ENCODE peak calls at places on chromosomes 2 and 18, in five cellular contexts. M is DND-41, H is neural progenitor cell, P is HepG2, V is K562. Y is an unnamed sample.

GRCh38 chr18:9137168-9138066 is 836 bp downstream of the ANKRD12 start:
- DNase-seq in M (peak; percentile 69), H (peak; percentile 91), P (peak; percentile 53), V (peak; percentile 84), Y (peak; percentile 71)

GRCh38 chr2:152409691-152410597 is 75.0 kb downstream of the FMNL2 start:
- DNase-seq in M (no peak), H (no peak), P (peak; percentile 92), V (no peak), Y (no peak)

GRCh38 chr2:55026202-55026601 is 24.0 kb downstream of the RTN4 start:
- DNase-seq in M (no peak), H (no peak), P (peak; percentile 81), V (no peak), Y (no peak)

GRCh38 chr2:65382776-65383357 is 49.5 kb downstream of the SPRED2 start:
- DNase-seq in M (peak; percentile 95), H (no peak), P (peak; percentile 86), V (peak; percentile 87), Y (peak; percentile 31)

GRCh38 chr18:41075212-41075611 is 879.8 kb upstream of the PIK3C3 start:
- DNase-seq in M (no peak), H (peak; percentile 11), P (no peak), V (no peak), Y (no peak)

GRCh38 chr2:239443666-239444567 is 43.1 kb upstream of the HDAC4 start:
- DNase-seq in M (no peak), H (no peak), P (peak; percentile 66), V (no peak), Y (no peak)

GRCh38 chr2:109330056-109330455 is 201.1 kb downstream of the SH3RF3 start:
- DNase-seq in M (no peak), H (no peak), P (no peak), V (no peak), Y (no peak)

GRCh38 chr2:46644690-46645385 is 165.5 kb downstream of the TMEM247 start:
- DNase-seq in M (no peak), H (no peak), P (no peak), V (no peak), Y (no peak)

GRCh38 chr2:201966691-201967388 is 66.8 kb upstream of the FZD7 start:
- DNase-seq in M (no peak), H (no peak), P (no peak), V (no peak), Y (no peak)

GRCh38 chr2:73202156-73203054 is at the start of gene NOTO:
- DNase-seq in M (no peak), H (peak; percentile 63), P (no peak), V (no peak), Y (no peak)

GRCh38 chr2:19299032-19299431 is 59.4 kb downstream of the OSR1 start:
- DNase-seq in M (no peak), H (no peak), P (no peak), V (no peak), Y (no peak)

GRCh38 chr2:219875036-219875435 is 247.6 kb downstream of the SLC4A3 start:
- DNase-seq in M (no peak), H (no peak), P (no peak), V (no peak), Y (no peak)

DNA sequence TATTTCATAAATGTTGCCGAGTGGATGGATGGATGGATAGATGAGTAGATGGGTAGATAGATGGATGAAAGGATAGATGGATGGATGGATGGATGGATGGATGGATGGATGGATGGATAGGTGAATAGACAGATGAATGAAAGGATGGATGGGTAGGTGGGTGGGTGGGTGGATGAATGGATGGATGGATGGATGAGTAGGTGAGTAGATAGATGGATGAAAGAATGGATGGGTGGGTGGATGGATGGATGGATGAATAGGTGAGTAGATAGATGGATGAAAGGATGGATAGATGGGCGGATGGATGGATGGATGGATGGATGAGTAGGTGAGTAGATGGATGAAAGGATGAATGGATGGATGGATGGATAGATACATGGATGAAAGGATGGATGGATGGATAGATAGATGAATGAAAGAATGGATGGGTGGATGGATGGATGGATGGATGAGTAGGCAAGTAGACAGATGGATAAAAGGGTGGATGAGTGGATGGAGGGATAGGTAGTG is 104.3 kb downstream of the SMAD7 start:
- DNase-seq in M (no peak), H (no peak), P (no peak), V (no peak), Y (no peak)
- H3K4me1 ChIP-seq in M (peaks cover 27% of the 10 kb centered on the region), H (peaks cover 40% of the 10 kb centered on the region), P (peaks cover 7% of the 10 kb centered on the region), V (peaks cover 48% of the 10 kb centered on the region), Y (peaks cover 36% of the 10 kb centered on the region)

GRCh38 chr2:95391641-95392310 is 10.7 kb upstream of the FAHD2A start:
- DNase-seq in M (no peak), H (no peak), P (peak; percentile 53), V (no peak), Y (no peak)

GRCh38 chr2:95393901-95394300 is 8.6 kb upstream of the FAHD2A start:
- DNase-seq in M (no peak), H (no peak), P (no peak), V (no peak), Y (no peak)

GRCh38 chr2:95392730-95393455 is 9.6 kb upstream of the FAHD2A start:
- DNase-seq in M (no peak), H (no peak), P (no peak), V (no peak), Y (no peak)

GRCh38 chr2:95390881-95391321 is 11.6 kb upstream of the FAHD2A start:
- DNase-seq in M (no peak), H (no peak), P (no peak), V (no peak), Y (no peak)

DNA sequence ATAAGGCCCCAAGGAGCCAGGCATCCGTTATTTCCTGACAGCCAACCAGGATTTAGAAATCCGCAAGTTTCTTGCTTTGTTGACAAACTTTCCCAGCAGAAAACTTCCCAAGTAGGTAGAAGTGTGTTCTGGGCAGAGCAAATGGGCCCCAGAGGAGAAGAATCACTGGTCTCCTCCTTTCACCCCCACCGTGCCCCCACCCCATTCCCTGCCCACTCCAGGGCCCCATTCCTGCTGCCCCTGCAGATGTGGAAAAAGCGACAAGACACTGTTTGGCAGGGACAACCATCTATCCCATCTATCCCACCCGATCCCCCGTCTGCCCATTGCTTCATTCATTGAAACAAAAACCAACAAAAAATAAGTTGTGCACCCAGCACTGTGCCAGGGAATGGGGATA is 10.2 kb upstream of the FAHD2A start:
- DNase-seq in M (no peak), H (no peak), P (no peak), V (no peak), Y (no peak)
- H3K9me3 ChIP-seq in M (no peaks in the 10 kb centered on the region), H (no peaks in the 10 kb centered on the region), P (no peaks in the 10 kb centered on the region), V (no peaks in the 10 kb centered on the region), Y (no peaks in the 10 kb centered on the region)

GRCh38 chr2:38835015-38835601 is 40.6 kb downstream of the DHX57 start:
- DNase-seq in M (no peak), H (peak; percentile 56), P (peak; percentile 55), V (no peak), Y (no peak)

GRCh38 chr2:38825956-38826355 is 47.9 kb downstream of the GEMIN6 start:
- DNase-seq in M (no peak), H (no peak), P (no peak), V (no peak), Y (no peak)

GRCh38 chr2:38828460-38828859 is 47.3 kb downstream of the DHX57 start:
- DNase-seq in M (no peak), H (no peak), P (no peak), V (no peak), Y (no peak)

GRCh38 chr2:38835990-38836389 is 39.7 kb downstream of the DHX57 start:
- DNase-seq in M (no peak), H (no peak), P (no peak), V (no peak), Y (no peak)

DNA sequence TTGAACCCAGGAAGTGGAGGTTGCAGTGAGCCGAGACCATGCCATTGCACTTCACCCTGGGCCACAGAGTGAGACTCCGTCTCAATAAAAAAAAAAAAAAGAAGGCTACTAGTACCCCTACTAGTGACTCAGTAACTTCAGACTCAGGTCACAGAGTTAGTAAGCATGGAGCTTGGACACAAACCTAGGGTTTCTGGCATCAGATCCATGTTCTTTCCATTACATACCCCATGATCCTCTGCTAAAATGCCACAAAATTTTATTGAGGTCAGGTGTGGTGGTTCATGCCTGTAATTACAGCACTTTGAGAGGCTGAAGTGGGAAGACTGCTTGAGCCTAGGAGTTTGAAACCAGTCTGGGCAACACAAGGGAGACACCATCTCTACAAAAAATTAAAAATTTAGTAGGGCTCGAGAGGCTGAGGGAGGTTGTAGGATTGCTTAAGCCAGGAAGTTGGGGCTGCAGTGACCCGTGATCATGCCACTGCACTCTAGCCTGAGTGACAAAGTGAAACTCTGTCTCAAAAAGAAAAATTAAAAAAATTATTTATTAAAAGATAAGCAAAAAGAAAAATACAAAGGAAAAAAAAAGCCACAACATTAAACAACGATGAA is 45.1 kb downstream of the DHX57 start:
- DNase-seq in M (no peak), H (no peak), P (no peak), V (no peak), Y (no peak)
- H3K4me1 ChIP-seq in M (no peaks in the 10 kb centered on the region), H (no peaks in the 10 kb centered on the region), P (no peaks in the 10 kb centered on the region), V (peaks cover 6% of the 10 kb centered on the region), Y (no peaks in the 10 kb centered on the region)

GRCh38 chr18:47184419-47185050 is 8.4 kb upstream of the IER3IP1 start:
- DNase-seq in M (peak; percentile 49), H (peak; percentile 28), P (peak; percentile 52), V (peak; percentile 66), Y (no peak)
- H3K9me3 ChIP-seq in M (peaks cover 22% of the 10 kb centered on the region), H (peaks cover 11% of the 10 kb centered on the region), P (peaks cover 14% of the 10 kb centered on the region), V (peaks cover 10% of the 10 kb centered on the region), Y (no peaks in the 10 kb centered on the region)

GRCh38 chr2:70123829-70124117 is 36.5 kb downstream of the PCBP1 start:
- DNase-seq in M (no peak), H (no peak), P (no peak), V (no peak), Y (no peak)
- H3K4me1 ChIP-seq in M (peaks cover 45% of the 10 kb centered on the region), H (peaks cover 29% of the 10 kb centered on the region), P (peaks cover 61% of the 10 kb centered on the region), V (peaks cover 57% of the 10 kb centered on the region), Y (peaks cover 52% of the 10 kb centered on the region)

DNA sequence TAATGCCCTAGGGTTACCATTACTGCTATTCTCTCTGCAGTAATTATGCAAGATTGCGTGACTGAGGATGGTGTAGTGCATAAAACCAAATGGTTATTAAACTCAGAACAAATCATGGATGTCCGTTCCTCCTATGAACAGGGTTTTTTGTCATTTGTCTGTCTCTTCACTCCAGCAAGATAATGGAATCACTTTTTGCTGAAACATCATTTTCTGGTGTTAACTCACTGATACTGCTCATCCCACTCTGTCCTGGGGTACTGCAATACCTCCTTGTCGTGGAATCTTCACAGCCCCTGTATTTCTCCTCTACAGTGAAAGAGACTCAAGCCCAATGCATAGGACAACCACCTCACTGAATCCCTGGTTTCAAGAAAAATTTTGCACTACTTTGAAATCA is 274.9 kb upstream of the ST6GAL2 start:
- DNase-seq in M (no peak), H (no peak), P (no peak), V (no peak), Y (no peak)
- H3K9me3 ChIP-seq in M (no peaks in the 10 kb centered on the region), H (no peaks in the 10 kb centered on the region), P (no peaks in the 10 kb centered on the region), V (no peaks in the 10 kb centered on the region), Y (no peaks in the 10 kb centered on the region)

DNA sequence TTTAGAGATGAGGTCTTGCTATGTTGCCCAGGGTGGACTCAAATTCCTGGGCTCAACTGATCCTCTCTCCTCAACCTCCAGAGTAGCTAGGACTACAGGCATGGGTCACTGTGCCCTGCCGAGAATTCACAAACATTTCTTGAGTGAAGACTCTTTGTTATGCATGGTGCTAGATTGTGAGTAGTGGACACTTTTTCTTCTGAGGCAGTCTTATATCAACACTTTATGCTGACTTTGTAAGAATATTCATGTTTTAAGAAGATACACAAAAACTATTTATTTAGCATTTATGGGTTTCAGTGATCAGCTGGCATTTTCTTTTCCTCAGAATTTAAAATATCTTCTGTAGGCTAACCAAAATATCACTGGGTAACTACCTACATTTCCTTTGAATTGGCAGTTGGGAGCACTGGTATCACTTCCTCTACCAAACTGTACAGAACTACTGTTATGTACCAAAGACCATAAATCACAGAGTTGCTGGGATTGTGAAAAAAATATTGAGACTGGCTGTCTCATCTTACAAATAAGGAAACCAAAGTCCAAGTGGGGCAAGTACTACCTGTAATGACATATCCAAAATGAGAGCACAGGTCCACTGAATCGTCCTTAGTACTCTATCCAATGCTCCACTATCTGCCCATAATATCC is 34.0 kb downstream of the DOCK10 start:
- DNase-seq in M (no peak), H (no peak), P (no peak), V (no peak), Y (no peak)
- H3K4me1 ChIP-seq in M (no peaks in the 10 kb centered on the region), H (peaks cover 7% of the 10 kb centered on the region), P (no peaks in the 10 kb centered on the region), V (no peaks in the 10 kb centered on the region), Y (peaks cover 14% of the 10 kb centered on the region)

Y was measured in naive thymus-derived CD4-positive, alpha-beta T cell.